ENCODE peak calls at places on chromosomes 13 and 19, in ten cellular contexts. One of them, this sample, is unnamed.

GRCh38 chr19:18306903-18307681 is 15.8 kb downstream of the LSM4 start:
- DNase-seq in tibial nerve: no peak
- DNase-seq in psoas muscle: no peak
- DNase-seq in hepatocyte: no peak
- DNase-seq in kidney: peak; percentile 76
- DNase-seq in breast epithelium: no peak
- DNase-seq in cardiac muscle cell: no peak
- DNase-seq in CD8-positive, alpha-beta T cell: no peak
- DNase-seq in heart left ventricle: no peak
- DNase-seq in PC-9: no peak
- DNase-seq in this sample: no peak

GRCh38 chr19:10289167-10289835 is 451 bp upstream of the ICAM5 start:
- DNase-seq in PC-9: peak; percentile 76
- DNase-seq in cardiac muscle cell: peak; percentile 58
- DNase-seq in psoas muscle: peak; percentile 60
- DNase-seq in breast epithelium: no peak
- DNase-seq in tibial nerve: no peak
- DNase-seq in CD8-positive, alpha-beta T cell: peak; percentile 44
- DNase-seq in hepatocyte: peak; percentile 68
- DNase-seq in heart left ventricle: no peak
- DNase-seq in kidney: peak; percentile 87
- DNase-seq in this sample: peak; percentile 45

GRCh38 chr13:38970380-38971051 is 20.1 kb downstream of the STOML3 start:
- DNase-seq in cardiac muscle cell: no peak
- DNase-seq in breast epithelium: no peak
- DNase-seq in kidney: no peak
- DNase-seq in hepatocyte: no peak
- DNase-seq in CD8-positive, alpha-beta T cell: no peak
- DNase-seq in psoas muscle: no peak
- DNase-seq in PC-9: no peak
- DNase-seq in heart left ventricle: no peak
- DNase-seq in tibial nerve: no peak
- DNase-seq in this sample: no peak

GRCh38 chr19:3683405-3683865 is 16.8 kb downstream of the PIP5K1C start:
- DNase-seq in hepatocyte: peak; percentile 59
- DNase-seq in cardiac muscle cell: peak; percentile 76
- DNase-seq in PC-9: no peak
- DNase-seq in kidney: peak; percentile 74
- DNase-seq in CD8-positive, alpha-beta T cell: no peak
- DNase-seq in psoas muscle: no peak
- DNase-seq in breast epithelium: no peak
- DNase-seq in tibial nerve: no peak
- DNase-seq in heart left ventricle: peak; percentile 80
- DNase-seq in this sample: no peak

GRCh38 chr19:33129901-33130300 is 2.0 kb upstream of the WDR88 start:
- DNase-seq in cardiac muscle cell: no peak
- DNase-seq in PC-9: no peak
- DNase-seq in breast epithelium: no peak
- DNase-seq in hepatocyte: no peak
- DNase-seq in heart left ventricle: no peak
- DNase-seq in tibial nerve: no peak
- DNase-seq in CD8-positive, alpha-beta T cell: no peak
- DNase-seq in kidney: no peak
- DNase-seq in psoas muscle: no peak
- DNase-seq in this sample: no peak

GRCh38 chr13:101291647-101292515 is 124.4 kb downstream of the NALCN start:
- DNase-seq in kidney: no peak
- DNase-seq in PC-9: no peak
- DNase-seq in psoas muscle: no peak
- DNase-seq in breast epithelium: no peak
- DNase-seq in CD8-positive, alpha-beta T cell: no peak
- DNase-seq in hepatocyte: no peak
- DNase-seq in tibial nerve: no peak
- DNase-seq in heart left ventricle: no peak
- DNase-seq in cardiac muscle cell: no peak
- DNase-seq in this sample: no peak

GRCh38 chr19:29872224-29872731 is 60.5 kb downstream of the CCNE1 start:
- DNase-seq in breast epithelium: no peak
- DNase-seq in cardiac muscle cell: peak; percentile 47
- DNase-seq in PC-9: no peak
- DNase-seq in CD8-positive, alpha-beta T cell: no peak
- DNase-seq in hepatocyte: peak; percentile 46
- DNase-seq in psoas muscle: no peak
- DNase-seq in tibial nerve: no peak
- DNase-seq in heart left ventricle: no peak
- DNase-seq in kidney: no peak
- DNase-seq in this sample: no peak

GRCh38 chr13:113495494-113496251 is 5.2 kb upstream of the DCUN1D2 start:
- DNase-seq in cardiac muscle cell: peak; percentile 34
- DNase-seq in breast epithelium: no peak
- DNase-seq in kidney: no peak
- DNase-seq in psoas muscle: no peak
- DNase-seq in hepatocyte: peak; percentile 48
- DNase-seq in tibial nerve: no peak
- DNase-seq in heart left ventricle: no peak
- DNase-seq in CD8-positive, alpha-beta T cell: no peak
- DNase-seq in PC-9: no peak
- DNase-seq in this sample: no peak

GRCh38 chr13:95787356-95788099 is 110.6 kb downstream of the DNAJC3 start:
- DNase-seq in cardiac muscle cell: no peak
- DNase-seq in hepatocyte: no peak
- DNase-seq in CD8-positive, alpha-beta T cell: no peak
- DNase-seq in breast epithelium: no peak
- DNase-seq in heart left ventricle: no peak
- DNase-seq in kidney: no peak
- DNase-seq in PC-9: no peak
- DNase-seq in psoas muscle: no peak
- DNase-seq in tibial nerve: no peak
- DNase-seq in this sample: no peak

GRCh38 chr13:36674337-36675212 is 755 bp downstream of the SERTM1 start:
- DNase-seq in heart left ventricle: no peak
- DNase-seq in hepatocyte: no peak
- DNase-seq in PC-9: no peak
- DNase-seq in cardiac muscle cell: no peak
- DNase-seq in tibial nerve: no peak
- DNase-seq in psoas muscle: no peak
- DNase-seq in CD8-positive, alpha-beta T cell: no peak
- DNase-seq in kidney: no peak
- DNase-seq in breast epithelium: no peak
- DNase-seq in this sample: no peak

GRCh38 chr13:97710797-97711196 is 242.7 kb upstream of the IPO5 start:
- DNase-seq in CD8-positive, alpha-beta T cell: no peak
- DNase-seq in psoas muscle: no peak
- DNase-seq in hepatocyte: no peak
- DNase-seq in kidney: no peak
- DNase-seq in heart left ventricle: no peak
- DNase-seq in cardiac muscle cell: no peak
- DNase-seq in breast epithelium: no peak
- DNase-seq in PC-9: no peak
- DNase-seq in tibial nerve: no peak
- DNase-seq in this sample: no peak

GRCh38 chr13:28375250-28375930 is 119.5 kb downstream of the FLT1 start:
- DNase-seq in cardiac muscle cell: no peak
- DNase-seq in breast epithelium: no peak
- DNase-seq in tibial nerve: no peak
- DNase-seq in psoas muscle: no peak
- DNase-seq in heart left ventricle: no peak
- DNase-seq in PC-9: no peak
- DNase-seq in hepatocyte: no peak
- DNase-seq in CD8-positive, alpha-beta T cell: no peak
- DNase-seq in kidney: no peak
- DNase-seq in this sample: no peak

GRCh38 chr13:97385146-97385545 is 48.8 kb upstream of the RAP2A start:
- DNase-seq in heart left ventricle: no peak
- DNase-seq in kidney: no peak
- DNase-seq in PC-9: no peak
- DNase-seq in hepatocyte: no peak
- DNase-seq in tibial nerve: no peak
- DNase-seq in CD8-positive, alpha-beta T cell: no peak
- DNase-seq in psoas muscle: no peak
- DNase-seq in breast epithelium: no peak
- DNase-seq in cardiac muscle cell: no peak
- DNase-seq in this sample: no peak

GRCh38 chr13:29845440-29846056 is 4.9 kb downstream of the UBL3 start:
- DNase-seq in heart left ventricle: no peak
- DNase-seq in psoas muscle: no peak
- DNase-seq in breast epithelium: no peak
- DNase-seq in CD8-positive, alpha-beta T cell: no peak
- DNase-seq in tibial nerve: no peak
- DNase-seq in PC-9: no peak
- DNase-seq in cardiac muscle cell: peak; percentile 40
- DNase-seq in kidney: no peak
- DNase-seq in hepatocyte: no peak
- DNase-seq in this sample: no peak

GRCh38 chr19:49857834-49858590 is 7.1 kb downstream of the PTOV1 start:
- DNase-seq in psoas muscle: peak; percentile 54
- DNase-seq in cardiac muscle cell: no peak
- DNase-seq in heart left ventricle: no peak
- DNase-seq in hepatocyte: no peak
- DNase-seq in CD8-positive, alpha-beta T cell: no peak
- DNase-seq in kidney: no peak
- DNase-seq in tibial nerve: peak; percentile 13
- DNase-seq in breast epithelium: no peak
- DNase-seq in PC-9: no peak
- DNase-seq in this sample: no peak

GRCh38 chr19:7944177-7944761 is 803 bp upstream of the TIMM44 start:
- DNase-seq in heart left ventricle: peak; percentile 85
- DNase-seq in cardiac muscle cell: peak; percentile 97
- DNase-seq in tibial nerve: peak; percentile 91
- DNase-seq in CD8-positive, alpha-beta T cell: peak; percentile 72
- DNase-seq in hepatocyte: peak; percentile 95
- DNase-seq in psoas muscle: peak; percentile 91
- DNase-seq in PC-9: peak; percentile 89
- DNase-seq in breast epithelium: peak; percentile 85
- DNase-seq in kidney: peak; percentile 86
- DNase-seq in this sample: peak; percentile 99

GRCh38 chr13:53783466-53783865 is 754.9 kb downstream of the OLFM4 start:
- DNase-seq in heart left ventricle: no peak
- DNase-seq in CD8-positive, alpha-beta T cell: no peak
- DNase-seq in hepatocyte: peak; percentile 6
- DNase-seq in breast epithelium: no peak
- DNase-seq in tibial nerve: no peak
- DNase-seq in kidney: peak; percentile 45
- DNase-seq in psoas muscle: no peak
- DNase-seq in PC-9: no peak
- DNase-seq in cardiac muscle cell: no peak
- DNase-seq in this sample: no peak

GRCh38 chr13:111219950-111220349 is 100.5 kb upstream of the TEX29 start:
- DNase-seq in PC-9: no peak
- DNase-seq in cardiac muscle cell: no peak
- DNase-seq in CD8-positive, alpha-beta T cell: no peak
- DNase-seq in kidney: no peak
- DNase-seq in tibial nerve: no peak
- DNase-seq in psoas muscle: no peak
- DNase-seq in breast epithelium: no peak
- DNase-seq in hepatocyte: no peak
- DNase-seq in heart left ventricle: no peak
- DNase-seq in this sample: no peak
- TF ChIP-seq CTCF in PC-9: no peak
- TF ChIP-seq CTCF in cardiac muscle cell: no peak
- TF ChIP-seq CTCF in CD8-positive, alpha-beta T cell: no peak
- TF ChIP-seq CTCF in kidney: no peak
- TF ChIP-seq CTCF in tibial nerve: no peak
- TF ChIP-seq CTCF in psoas muscle: no peak
- TF ChIP-seq CTCF in breast epithelium: no peak
- TF ChIP-seq CTCF in hepatocyte: no peak
- TF ChIP-seq CTCF in heart left ventricle: no peak
- TF ChIP-seq CTCF in this sample: no peak

GRCh38 chr19:5952193-5953033 is 25.5 kb downstream of the RANBP3 start:
- DNase-seq in CD8-positive, alpha-beta T cell: no peak
- DNase-seq in kidney: peak; percentile 49
- DNase-seq in hepatocyte: no peak
- DNase-seq in heart left ventricle: no peak
- DNase-seq in PC-9: no peak
- DNase-seq in breast epithelium: no peak
- DNase-seq in cardiac muscle cell: no peak
- DNase-seq in tibial nerve: no peak
- DNase-seq in psoas muscle: no peak
- DNase-seq in this sample: peak; percentile 39
- H3K4me1 ChIP-seq in CD8-positive, alpha-beta T cell: peaks cover 74% of the 10 kb centered on the region
- H3K4me1 ChIP-seq in kidney: peaks cover 38% of the 10 kb centered on the region
- H3K4me1 ChIP-seq in hepatocyte: peaks cover 86% of the 10 kb centered on the region
- H3K4me1 ChIP-seq in heart left ventricle: peaks cover 100% of the 10 kb centered on the region
- H3K4me1 ChIP-seq in PC-9: no peaks in the 10 kb centered on the region
- H3K4me1 ChIP-seq in breast epithelium: peaks cover 7% of the 10 kb centered on the region
- H3K4me1 ChIP-seq in cardiac muscle cell: peaks cover 70% of the 10 kb centered on the region
- H3K4me1 ChIP-seq in tibial nerve: no peaks in the 10 kb centered on the region
- H3K4me1 ChIP-seq in psoas muscle: peaks cover 55% of the 10 kb centered on the region
- H3K4me1 ChIP-seq in this sample: peaks cover 40% of the 10 kb centered on the region

GRCh38 chr13:91406619-91407018 is 8.2 kb downstream of the GPC5 start:
- DNase-seq in cardiac muscle cell: peak; percentile 55
- DNase-seq in psoas muscle: no peak
- DNase-seq in hepatocyte: peak; percentile 47
- DNase-seq in CD8-positive, alpha-beta T cell: no peak
- DNase-seq in breast epithelium: no peak
- DNase-seq in tibial nerve: no peak
- DNase-seq in PC-9: peak; percentile 39
- DNase-seq in kidney: no peak
- DNase-seq in heart left ventricle: no peak
- DNase-seq in this sample: peak; percentile 37
- TF ChIP-seq CTCF in cardiac muscle cell: peak; percentile 70
- TF ChIP-seq CTCF in psoas muscle: peak; percentile 30
- TF ChIP-seq CTCF in hepatocyte: peak; percentile 44
- TF ChIP-seq CTCF in CD8-positive, alpha-beta T cell: no peak
- TF ChIP-seq CTCF in breast epithelium: no peak
- TF ChIP-seq CTCF in tibial nerve: no peak
- TF ChIP-seq CTCF in PC-9: peak; percentile 64
- TF ChIP-seq CTCF in kidney: peak; percentile 6
- TF ChIP-seq CTCF in heart left ventricle: peak; percentile 18
- TF ChIP-seq CTCF in this sample: no peak

GRCh38 chr13:50712469-50712868 is 131.0 kb downstream of the DLEU7 start:
- DNase-seq in psoas muscle: no peak
- DNase-seq in cardiac muscle cell: no peak
- DNase-seq in hepatocyte: no peak
- DNase-seq in tibial nerve: no peak
- DNase-seq in kidney: no peak
- DNase-seq in CD8-positive, alpha-beta T cell: no peak
- DNase-seq in breast epithelium: no peak
- DNase-seq in PC-9: no peak
- DNase-seq in heart left ventricle: no peak
- DNase-seq in this sample: no peak

GRCh38 chr13:50713849-50714248 is 129.6 kb downstream of the DLEU7 start:
- DNase-seq in tibial nerve: no peak
- DNase-seq in breast epithelium: no peak
- DNase-seq in hepatocyte: no peak
- DNase-seq in cardiac muscle cell: peak; percentile 91
- DNase-seq in heart left ventricle: no peak
- DNase-seq in CD8-positive, alpha-beta T cell: no peak
- DNase-seq in psoas muscle: no peak
- DNase-seq in kidney: no peak
- DNase-seq in PC-9: no peak
- DNase-seq in this sample: no peak

GRCh38 chr13:50712882-50713281 is 130.6 kb downstream of the DLEU7 start:
- DNase-seq in cardiac muscle cell: no peak
- DNase-seq in PC-9: no peak
- DNase-seq in hepatocyte: no peak
- DNase-seq in kidney: no peak
- DNase-seq in CD8-positive, alpha-beta T cell: no peak
- DNase-seq in breast epithelium: no peak
- DNase-seq in tibial nerve: no peak
- DNase-seq in heart left ventricle: no peak
- DNase-seq in psoas muscle: no peak
- DNase-seq in this sample: no peak

GRCh38 chr13:50708461-50708860 is 135.0 kb downstream of the DLEU7 start:
- DNase-seq in tibial nerve: no peak
- DNase-seq in cardiac muscle cell: peak; percentile 61
- DNase-seq in breast epithelium: no peak
- DNase-seq in heart left ventricle: no peak
- DNase-seq in PC-9: no peak
- DNase-seq in CD8-positive, alpha-beta T cell: no peak
- DNase-seq in kidney: no peak
- DNase-seq in psoas muscle: no peak
- DNase-seq in hepatocyte: no peak
- DNase-seq in this sample: no peak

GRCh38 chr13:50711449-50711848 is 132.0 kb downstream of the DLEU7 start:
- DNase-seq in psoas muscle: no peak
- DNase-seq in PC-9: no peak
- DNase-seq in CD8-positive, alpha-beta T cell: no peak
- DNase-seq in heart left ventricle: no peak
- DNase-seq in kidney: no peak
- DNase-seq in cardiac muscle cell: no peak
- DNase-seq in tibial nerve: no peak
- DNase-seq in breast epithelium: no peak
- DNase-seq in hepatocyte: no peak
- DNase-seq in this sample: no peak
- H3K4me1 ChIP-seq in psoas muscle: peaks cover 13% of the 10 kb centered on the region
- H3K4me1 ChIP-seq in PC-9: no peaks in the 10 kb centered on the region
- H3K4me1 ChIP-seq in CD8-positive, alpha-beta T cell: peaks cover 16% of the 10 kb centered on the region
- H3K4me1 ChIP-seq in heart left ventricle: peaks cover 21% of the 10 kb centered on the region
- H3K4me1 ChIP-seq in kidney: no peaks in the 10 kb centered on the region
- H3K4me1 ChIP-seq in cardiac muscle cell: peaks cover 31% of the 10 kb centered on the region
- H3K4me1 ChIP-seq in tibial nerve: no peaks in the 10 kb centered on the region
- H3K4me1 ChIP-seq in breast epithelium: no peaks in the 10 kb centered on the region
- H3K4me1 ChIP-seq in hepatocyte: peaks cover 8% of the 10 kb centered on the region
- H3K4me1 ChIP-seq in this sample: no peaks in the 10 kb centered on the region

This sample was measured in mucosa of descending colon.